ENCODE peak calls at places on chromosomes 4 and X, in nine cellular contexts. N is CD8-positive, alpha-beta T cell; B is astrocyte; L is testis; F is BE2C; U is tibial artery; K is psoas muscle; S is neural progenitor cell; J is effector memory CD4-positive, alpha-beta T cell. M is an unnamed sample.

GRCh38 chr4:133581971-133582619 is 433.0 kb downstream of the PCDH10 start:
- DNase-seq in S (no peak), U (no peak), J (no peak), N (no peak), K (no peak), F (no peak), B (peak; percentile 76), L (no peak), M (no peak)

GRCh38 chr4:2888826-2889225 is 45.2 kb downstream of the ADD1 start:
- DNase-seq in K (no peak), F (no peak), J (no peak), S (no peak), L (no peak), U (no peak), N (no peak), B (no peak), M (no peak)

GRCh38 chrX:136192839-136193414 is 45.6 kb downstream of the FHL1 start:
- DNase-seq in S (no peak), K (no peak), U (no peak), L (no peak), F (no peak), B (peak; percentile 76), J (no peak), N (no peak), M (peak; percentile 33)

GRCh38 chr4:3525532-3526430 is 6.4 kb downstream of the LRPAP1 start:
- DNase-seq in B (no peak), N (no peak), F (no peak), L (no peak), J (no peak), K (no peak), U (no peak), S (no peak), M (no peak)

GRCh38 chr4:94453534-94453963 is 1.8 kb downstream of the PDLIM5 start:
- DNase-seq in S (no peak), L (no peak), U (no peak), N (no peak), K (no peak), B (no peak), J (no peak), F (no peak), M (no peak)

GRCh38 chrX:46582325-46582724 is 8.8 kb downstream of the CHST7 start:
- DNase-seq in U (no peak), K (no peak), F (no peak), J (no peak), L (no peak), B (peak; percentile 65), N (no peak), S (no peak), M (no peak)

GRCh38 chr4:176302283-176303275 is 17.2 kb upstream of the SPCS3 start:
- DNase-seq in S (no peak), N (no peak), K (no peak), B (peak; percentile 87), L (no peak), J (no peak), U (no peak), F (no peak), M (no peak)

GRCh38 chrX:107825698-107826285 is at the start of gene MID2:
- DNase-seq in U (peak; percentile 56), L (peak; percentile 80), J (peak; percentile 28), B (peak; percentile 40), K (peak; percentile 54), N (peak; percentile 66), F (peak; percentile 3), S (peak; percentile 59), M (peak; percentile 42)

GRCh38 chr4:173332963-173333657 is 1.0 kb downstream of the HMGB2 start:
- DNase-seq in K (no peak), F (no peak), L (no peak), S (no peak), N (no peak), B (no peak), J (no peak), U (no peak), M (no peak)

GRCh38 chr4:76665721-76666120 is 230.7 kb downstream of the SHROOM3 start:
- DNase-seq in B (no peak), K (no peak), U (no peak), S (no peak), L (no peak), N (no peak), J (no peak), F (no peak), M (no peak)

GRCh38 chrX:11138498-11139390 is 27.6 kb downstream of the HCCS start:
- DNase-seq in S (no peak), N (no peak), U (no peak), B (no peak), J (no peak), L (no peak), K (peak; percentile 14), F (no peak), M (no peak)

GRCh38 chrX:81259714-81260395 is 58.0 kb downstream of the SH3BGRL start:
- DNase-seq in U (no peak), B (peak; percentile 41), S (no peak), N (no peak), F (no peak), L (no peak), J (no peak), K (no peak), M (no peak)

GRCh38 chrX:154458116-154458953 is at the start of gene PLXNA3:
- DNase-seq in U (no peak), L (peak; percentile 29), F (peak; percentile 55), N (peak; percentile 86), J (peak; percentile 56), B (no peak), S (peak; percentile 74), K (peak; percentile 53), M (peak; percentile 43)

GRCh38 chr4:75940692-75941253 is at the start of gene NAAA:
- DNase-seq in N (peak; percentile 81), B (peak; percentile 52), S (peak; percentile 87), F (peak; percentile 95), U (peak; percentile 69), L (peak; percentile 63), J (peak; percentile 72), K (peak; percentile 65), M (peak; percentile 81)

GRCh38 chr4:37671072-37671471 is 15.1 kb downstream of the RELL1 start:
- DNase-seq in B (no peak), N (no peak), J (no peak), K (no peak), F (no peak), S (no peak), U (no peak), L (no peak), M (no peak)

DNA sequence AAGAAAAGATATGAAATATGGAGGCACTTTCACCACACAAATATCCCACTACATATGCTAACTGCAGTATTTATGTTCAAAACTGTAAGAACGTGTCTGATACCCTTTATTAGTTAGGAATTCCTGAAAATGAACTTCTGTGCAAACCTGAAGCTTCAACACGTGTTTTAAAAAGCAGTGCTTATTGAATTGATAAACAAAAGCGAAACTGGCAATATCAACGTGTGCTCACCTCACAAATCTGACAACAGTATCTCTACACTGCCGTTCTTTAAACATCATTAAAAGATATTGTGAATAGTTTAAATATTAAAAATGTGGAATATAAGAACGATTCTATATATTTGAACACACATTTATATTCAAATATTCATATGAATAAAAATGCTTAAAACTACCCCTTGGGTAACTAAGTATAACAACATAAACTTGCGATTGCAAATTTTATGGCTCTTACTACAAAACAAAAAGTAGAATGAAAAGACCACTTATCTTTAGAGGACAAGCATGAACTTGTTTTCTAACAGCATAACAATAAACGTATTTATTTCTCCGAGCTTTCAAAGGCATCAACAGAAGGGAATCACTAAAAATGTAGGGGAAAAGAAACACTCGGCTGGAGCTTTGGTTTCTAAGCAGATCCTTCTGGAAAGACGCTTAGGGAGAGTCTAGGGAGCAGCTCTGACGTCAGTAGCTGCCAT is at the start of gene LRP2BP:
- DNase-seq in U (no peak), J (no peak), L (no peak), B (no peak), K (no peak), N (no peak), F (no peak), S (no peak), M (no peak)
- H3K4me1 ChIP-seq in U (peaks cover 18% of the 10 kb centered on the region), J (peaks cover 18% of the 10 kb centered on the region), L (no peaks in the 10 kb centered on the region), B (peaks cover 9% of the 10 kb centered on the region), K (peaks cover 15% of the 10 kb centered on the region), N (peaks cover 16% of the 10 kb centered on the region), F (no peaks in the 10 kb centered on the region), S (peaks cover 12% of the 10 kb centered on the region), M (no peaks in the 10 kb centered on the region)

DNA sequence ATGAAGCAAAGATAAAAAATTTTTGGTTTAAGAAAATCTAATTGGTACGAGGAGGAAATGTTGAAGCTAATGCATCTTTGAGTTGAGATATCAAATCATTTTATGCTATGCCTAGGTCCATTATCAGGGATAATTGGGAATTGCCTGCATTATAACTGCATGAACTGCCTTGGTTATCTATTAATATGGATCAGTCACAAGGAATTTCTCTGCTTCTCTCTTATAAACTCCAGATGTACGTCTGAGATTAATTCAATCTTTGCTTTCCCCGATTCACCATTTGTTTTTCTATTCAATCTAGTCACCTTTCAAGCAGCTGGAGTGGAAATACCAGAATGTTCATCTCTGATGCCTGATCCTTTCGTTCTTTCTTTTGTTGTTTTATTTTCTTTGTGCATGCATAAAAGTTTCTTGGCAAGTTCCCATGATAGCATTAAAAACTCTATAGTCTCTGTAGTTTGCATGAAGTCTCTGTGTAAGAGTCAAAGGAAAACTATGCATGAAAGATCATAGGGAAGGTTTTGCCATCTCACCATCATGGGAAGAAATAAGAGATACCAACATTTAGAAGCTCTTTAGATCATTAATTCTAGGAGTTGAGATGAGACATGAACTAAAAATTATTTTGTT is 22.6 kb downstream of the SYNPO2 start:
- DNase-seq in U (no peak), N (no peak), S (no peak), F (no peak), K (no peak), L (no peak), B (peak; percentile 45), J (no peak), M (no peak)
- H3K4me3 ChIP-seq in U (no peak overlapping the region), N (no peak overlapping the region), S (no peak overlapping the region), F (peak overlapping the region; percentile 33), K (no peak overlapping the region), L (no peak overlapping the region), B (peak overlapping the region; percentile 18), J (no peak overlapping the region), M (no peak overlapping the region)

GRCh38 chrX:50470103-50471031 is at the start of gene DGKK:
- DNase-seq in F (peak; percentile 76), L (no peak), K (no peak), S (peak; percentile 85), J (no peak), N (no peak), B (no peak), U (no peak), M (no peak)

GRCh38 chrX:50475208-50475607 is 4.6 kb upstream of the DGKK start:
- DNase-seq in N (no peak), L (no peak), B (no peak), S (no peak), U (no peak), J (no peak), K (no peak), F (no peak), M (no peak)

GRCh38 chrX:50469206-50469605 is 1.4 kb downstream of the DGKK start:
- DNase-seq in S (peak; percentile 47), K (no peak), L (no peak), U (no peak), J (no peak), F (peak; percentile 45), B (no peak), N (no peak), M (no peak)

GRCh38 chrX:50471390-50471789 is 765 bp upstream of the DGKK start:
- DNase-seq in L (no peak), N (no peak), S (peak; percentile 49), F (peak; percentile 34), B (no peak), U (no peak), K (no peak), J (no peak), M (no peak)
- H3K27me3 ChIP-seq in L (no peaks in the 10 kb centered on the region), N (no peaks in the 10 kb centered on the region), S (peaks cover 74% of the 10 kb centered on the region), F (peaks cover 28% of the 10 kb centered on the region), B (peaks cover 28% of the 10 kb centered on the region), U (peaks cover 29% of the 10 kb centered on the region), K (peaks cover 98% of the 10 kb centered on the region), J (peaks cover 11% of the 10 kb centered on the region), M (no peaks in the 10 kb centered on the region)

GRCh38 chr4:114036426-114036825 is 57.0 kb upstream of the ARSJ start:
- DNase-seq in F (no peak), U (no peak), B (no peak), L (no peak), J (no peak), S (peak; percentile 12), K (no peak), N (no peak), M (no peak)
- H3K4me1 ChIP-seq in F (peaks cover 6% of the 10 kb centered on the region), U (no peaks in the 10 kb centered on the region), B (peaks cover 6% of the 10 kb centered on the region), L (no peaks in the 10 kb centered on the region), J (no peaks in the 10 kb centered on the region), S (no peaks in the 10 kb centered on the region), K (no peaks in the 10 kb centered on the region), N (peaks cover 3% of the 10 kb centered on the region), M (peaks cover 42% of the 10 kb centered on the region)